ENCODE peak calls at places on chromosome 21, in eight cellular contexts. H, M, K, S, L, E, G and U are unnamed samples.

GRCh38 chr21:36344931-36345330 is 24.9 kb downstream of the MORC3 start:
- DNase-seq in L (no peak), G (no peak), S (no peak), K (no peak), M (no peak), E (no peak), H (no peak), U (no peak)

GRCh38 chr21:40130476-40130875 is 263.2 kb downstream of the PCP4 start:
- DNase-seq in M (no peak), K (no peak), S (no peak), E (no peak), H (no peak), L (no peak), G (no peak), U (no peak)

GRCh38 chr21:25273945-25274344 is 333.3 kb downstream of the MRPL39 start:
- DNase-seq in G (no peak), L (no peak), E (no peak), K (no peak), M (no peak), H (no peak), S (no peak), U (no peak)

GRCh38 chr21:36126621-36127110 is 8.2 kb upstream of the CBR3 start:
- DNase-seq in H (no peak), E (no peak), G (no peak), L (no peak), M (no peak), K (no peak), S (no peak), U (no peak)

GRCh38 chr21:23455676-23456075 is 2151.6 kb downstream of the MRPL39 start:
- DNase-seq in M (no peak), S (no peak), E (no peak), G (no peak), L (no peak), H (no peak), K (no peak), U (no peak)

GRCh38 chr21:33684923-33685560 is 42.7 kb downstream of the ITSN1 start:
- DNase-seq in H (peak; percentile 27), E (no peak), M (no peak), K (no peak), L (peak; percentile 83), S (no peak), G (no peak), U (no peak)

GRCh38 chr21:15278851-15279250 is 214.1 kb upstream of the NRIP1 start:
- DNase-seq in L (no peak), H (no peak), G (no peak), K (no peak), M (no peak), E (no peak), S (no peak), U (no peak)

GRCh38 chr21:16419188-16419874 is 689.5 kb downstream of the USP25 start:
- DNase-seq in M (no peak), H (peak; percentile 84), S (peak; percentile 85), L (no peak), K (no peak), E (peak; percentile 66), G (peak; percentile 99), U (no peak)

GRCh38 chr21:30408782-30409494 is 13.1 kb downstream of the KRTAP13-1 start:
- DNase-seq in S (no peak), K (peak; percentile 74), E (peak; percentile 17), G (peak; percentile 89), L (peak; percentile 94), M (no peak), H (peak; percentile 47), U (peak; percentile 61)

GRCh38 chr21:16608209-16608830 is 878.5 kb downstream of the USP25 start:
- DNase-seq in K (peak; percentile 7), E (no peak), H (no peak), G (peak; percentile 18), L (no peak), M (no peak), S (no peak), U (peak; percentile 50)

GRCh38 chr21:23811802-23812201 is 1795.5 kb downstream of the MRPL39 start:
- DNase-seq in E (no peak), H (no peak), G (no peak), S (no peak), K (no peak), M (no peak), L (no peak), U (no peak)

GRCh38 chr21:14383596-14384210 is 757 bp upstream of the HSPA13 start:
- DNase-seq in L (peak; percentile 32), H (peak; percentile 1), M (no peak), E (no peak), G (no peak), K (no peak), S (no peak), U (no peak)

GRCh38 chr21:32962286-32962685 is 63.4 kb upstream of the OLIG2 start:
- DNase-seq in L (no peak), G (no peak), M (no peak), H (no peak), K (no peak), S (no peak), E (no peak), U (no peak)

GRCh38 chr21:33171584-33172169 is 58.1 kb upstream of the IFNAR2 start:
- DNase-seq in E (no peak), S (no peak), L (no peak), K (no peak), H (no peak), G (no peak), M (no peak), U (no peak)

GRCh38 chr21:32624726-32625125 is 12.5 kb upstream of the CFAP298 start:
- DNase-seq in M (no peak), E (no peak), H (no peak), G (peak; percentile 44), K (no peak), S (no peak), L (no peak), U (no peak)

GRCh38 chr21:29196021-29196663 is 65.7 kb downstream of the MAP3K7CL start:
- DNase-seq in K (peak; percentile 71), G (peak; percentile 61), L (no peak), S (peak; percentile 46), H (peak; percentile 95), E (no peak), M (peak; percentile 56), U (peak; percentile 40)

GRCh38 chr21:30206551-30207251 is 9.2 kb downstream of the CLDN8 start:
- DNase-seq in K (no peak), S (no peak), E (no peak), L (no peak), G (no peak), H (peak; percentile 71), M (no peak), U (no peak)

GRCh38 chr21:43345746-43346409 is 81.1 kb downstream of the SIK1 start:
- DNase-seq in G (peak; percentile 38), M (no peak), L (no peak), S (no peak), K (no peak), E (no peak), H (peak; percentile 67), U (no peak)

GRCh38 chr21:19995253-19995652 is 1003.0 kb upstream of the NCAM2 start:
- DNase-seq in G (no peak), M (no peak), L (no peak), H (no peak), E (no peak), K (no peak), S (no peak), U (no peak)

GRCh38 chr21:46429754-46430681 is 28.7 kb upstream of the DIP2A start:
- DNase-seq in S (no peak), M (no peak), K (no peak), E (no peak), H (no peak), L (no peak), G (no peak), U (peak; percentile 49)

GRCh38 chr21:17513214-17514123 is 626 bp downstream of the CXADR start:
- DNase-seq in S (peak; percentile 23), K (peak; percentile 51), G (peak; percentile 38), M (no peak), H (peak; percentile 20), E (peak; percentile 22), L (no peak), U (peak; percentile 77)

GRCh38 chr21:31260790-31261189 is 83.3 kb downstream of the TIAM1 start:
- DNase-seq in M (no peak), H (no peak), L (no peak), E (no peak), S (no peak), G (no peak), K (no peak), U (no peak)

GRCh38 chr21:28633803-28634572 is 358.7 kb downstream of the LTN1 start:
- DNase-seq in K (no peak), G (no peak), H (peak; percentile 90), E (peak; percentile 32), M (no peak), S (peak; percentile 40), L (no peak), U (no peak)

GRCh38 chr21:44510508-44511218 is 29.3 kb downstream of the KRTAP10-1 start:
- DNase-seq in H (peak; percentile 7), M (no peak), L (peak; percentile 70), G (peak; percentile 68), E (peak; percentile 60), K (peak; percentile 89), S (no peak), U (peak; percentile 97)
- H3K4me3 ChIP-seq in H (no peak overlapping the region), M (no peak overlapping the region), L (peak overlapping the region; percentile 51), G (no peak overlapping the region), E (no peak overlapping the region), K (peak overlapping the region; percentile 49), S (no peak overlapping the region), U (peak overlapping the region; percentile 16)

DNA sequence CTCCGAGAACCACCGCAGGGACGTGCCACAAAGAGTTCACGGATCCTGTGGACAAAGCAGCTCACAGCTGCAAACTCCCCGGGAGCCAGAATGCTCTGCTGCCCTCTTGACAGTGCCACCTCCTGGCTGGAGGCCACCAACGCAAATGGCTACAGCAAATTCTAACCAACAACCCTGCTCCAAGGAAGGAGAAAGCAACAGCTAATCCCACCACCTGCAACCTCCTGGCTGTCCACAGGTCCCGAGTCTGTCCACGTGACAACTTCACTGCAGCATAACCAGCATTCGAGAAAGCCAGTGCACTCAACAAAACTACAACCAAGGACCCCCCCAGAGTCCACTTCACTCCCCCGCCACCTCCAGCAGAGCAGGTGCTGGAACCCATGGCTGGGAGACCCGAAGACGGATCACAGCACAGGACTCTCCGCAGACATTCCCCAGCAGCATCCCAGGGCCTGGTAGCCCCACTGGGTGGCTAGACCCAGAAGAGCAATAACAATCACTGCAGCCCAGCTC is 17.3 kb downstream of the POFUT2 start:
- DNase-seq in E (no peak), K (peak; percentile 48), S (peak; percentile 6), L (no peak), G (no peak), H (no peak), M (no peak), U (peak; percentile 74)
- H3K36me3 ChIP-seq in E (peaks cover 50% of the 10 kb centered on the region), K (no peaks in the 10 kb centered on the region), S (no peaks in the 10 kb centered on the region), L (peaks cover 82% of the 10 kb centered on the region), G (peaks cover 69% of the 10 kb centered on the region), H (peaks cover 66% of the 10 kb centered on the region), M (peaks cover 31% of the 10 kb centered on the region), U (peaks cover 20% of the 10 kb centered on the region)

DNA sequence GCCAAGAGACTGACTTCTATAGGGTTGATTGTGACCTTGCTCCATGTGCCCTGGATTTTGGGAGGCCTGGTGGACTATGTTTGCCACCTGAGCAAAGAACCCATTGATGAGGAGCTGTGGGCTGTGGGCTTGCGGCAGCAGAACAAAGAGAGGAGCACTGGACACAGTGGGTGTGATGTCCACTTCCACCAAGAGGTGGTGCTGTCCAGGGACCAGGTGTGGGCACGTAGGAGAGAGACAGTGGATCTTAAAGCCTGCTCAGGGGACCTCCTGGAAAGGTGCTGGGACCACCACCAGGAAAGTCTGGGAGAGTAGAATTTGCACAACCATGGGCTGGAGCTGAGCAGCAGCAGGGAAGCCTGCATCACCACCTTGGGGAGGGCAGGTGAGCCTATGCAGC is 106.7 kb upstream of the ETS2 start:
- DNase-seq in H (no peak), E (no peak), K (peak; percentile 7), L (peak; percentile 23), M (no peak), S (no peak), G (no peak), U (peak; percentile 64)
- H3K27me3 ChIP-seq in H (peaks cover 7% of the 10 kb centered on the region), E (peaks cover 35% of the 10 kb centered on the region), K (no peaks in the 10 kb centered on the region), L (no peaks in the 10 kb centered on the region), M (peaks cover 14% of the 10 kb centered on the region), S (no peaks in the 10 kb centered on the region), G (no peaks in the 10 kb centered on the region), U (no peaks in the 10 kb centered on the region)

GRCh38 chr21:26777166-26777565 is 68.0 kb downstream of the ADAMTS1 start:
- DNase-seq in K (no peak), M (no peak), G (no peak), S (no peak), E (no peak), L (no peak), H (peak; percentile 47), U (no peak)
- H3K4me3 ChIP-seq in K (no peak overlapping the region), M (no peak overlapping the region), G (no peak overlapping the region), S (no peak overlapping the region), E (no peak overlapping the region), L (no peak overlapping the region), H (no peak overlapping the region), U (no peak overlapping the region)